ENCODE peak calls at places on chromosomes 16 and 17, in ten cellular contexts. One of them, this sample, is unnamed.

GRCh38 chr17:78988152-78988551 is 8.4 kb upstream of the LGALS3BP start:
- DNase-seq in fibroblast of mammary gland: no peak
- DNase-seq in amygdala: no peak
- DNase-seq in HT1080: no peak
- DNase-seq in caudate nucleus: no peak
- DNase-seq in NCI-H2081: no peak
- DNase-seq in cortex of kidney: no peak
- DNase-seq in germinal center: no peak
- DNase-seq in NCI-H1694: no peak
- DNase-seq in fibroblast of gingiva: no peak
- DNase-seq in this sample: no peak

GRCh38 chr17:5203908-5204294 is 12.2 kb upstream of the ZNF594 start:
- DNase-seq in fibroblast of mammary gland: peak
- DNase-seq in amygdala: no peak
- DNase-seq in HT1080: peak
- DNase-seq in caudate nucleus: no peak
- DNase-seq in NCI-H2081: no peak
- DNase-seq in cortex of kidney: no peak
- DNase-seq in germinal center: no peak
- DNase-seq in NCI-H1694: no peak
- DNase-seq in fibroblast of gingiva: peak
- DNase-seq in this sample: peak

GRCh38 chr17:2138318-2138717 is 83.4 kb downstream of the HIC1 start:
- DNase-seq in fibroblast of mammary gland: no peak
- DNase-seq in amygdala: no peak
- DNase-seq in HT1080: no peak
- DNase-seq in caudate nucleus: no peak
- DNase-seq in NCI-H2081: no peak
- DNase-seq in cortex of kidney: no peak
- DNase-seq in germinal center: peak
- DNase-seq in NCI-H1694: no peak
- DNase-seq in fibroblast of gingiva: no peak
- DNase-seq in this sample: peak

GRCh38 chr17:5883775-5884665 is 186.2 kb upstream of the WSCD1 start:
- DNase-seq in fibroblast of mammary gland: no peak
- DNase-seq in amygdala: no peak
- DNase-seq in HT1080: no peak
- DNase-seq in caudate nucleus: no peak
- DNase-seq in NCI-H2081: no peak
- DNase-seq in cortex of kidney: no peak
- DNase-seq in germinal center: no peak
- DNase-seq in NCI-H1694: no peak
- DNase-seq in fibroblast of gingiva: no peak
- DNase-seq in this sample: no peak

GRCh38 chr17:68539536-68540469 is 27.6 kb downstream of the PRKAR1A start:
- DNase-seq in fibroblast of mammary gland: peak
- DNase-seq in amygdala: no peak
- DNase-seq in HT1080: no peak
- DNase-seq in caudate nucleus: no peak
- DNase-seq in NCI-H2081: no peak
- DNase-seq in cortex of kidney: no peak
- DNase-seq in germinal center: no peak
- DNase-seq in NCI-H1694: no peak
- DNase-seq in fibroblast of gingiva: peak
- DNase-seq in this sample: peak

GRCh38 chr17:19347323-19348080 is 15.0 kb downstream of the B9D1 start:
- DNase-seq in fibroblast of mammary gland: no peak
- DNase-seq in amygdala: no peak
- DNase-seq in HT1080: no peak
- DNase-seq in caudate nucleus: no peak
- DNase-seq in NCI-H2081: no peak
- DNase-seq in cortex of kidney: no peak
- DNase-seq in germinal center: no peak
- DNase-seq in NCI-H1694: no peak
- DNase-seq in fibroblast of gingiva: no peak
- DNase-seq in this sample: no peak

GRCh38 chr17:62665599-62665998 is 38.1 kb downstream of the MRC2 start:
- DNase-seq in fibroblast of mammary gland: no peak
- DNase-seq in amygdala: no peak
- DNase-seq in HT1080: no peak
- DNase-seq in caudate nucleus: no peak
- DNase-seq in NCI-H2081: no peak
- DNase-seq in cortex of kidney: no peak
- DNase-seq in germinal center: no peak
- DNase-seq in NCI-H1694: no peak
- DNase-seq in fibroblast of gingiva: no peak
- DNase-seq in this sample: no peak

GRCh38 chr17:49925916-49926315 is 43.1 kb upstream of the DLX4 start:
- DNase-seq in fibroblast of mammary gland: peak
- DNase-seq in amygdala: no peak
- DNase-seq in HT1080: no peak
- DNase-seq in caudate nucleus: no peak
- DNase-seq in NCI-H2081: no peak
- DNase-seq in cortex of kidney: no peak
- DNase-seq in germinal center: no peak
- DNase-seq in NCI-H1694: no peak
- DNase-seq in fibroblast of gingiva: no peak
- DNase-seq in this sample: no peak

GRCh38 chr16:84268661-84269060 is 26.0 kb upstream of the WFDC1 start:
- DNase-seq in fibroblast of mammary gland: no peak
- DNase-seq in amygdala: no peak
- DNase-seq in HT1080: no peak
- DNase-seq in caudate nucleus: no peak
- DNase-seq in NCI-H2081: no peak
- DNase-seq in cortex of kidney: no peak
- DNase-seq in germinal center: no peak
- DNase-seq in NCI-H1694: no peak
- DNase-seq in fibroblast of gingiva: no peak
- DNase-seq in this sample: no peak